ENCODE peak calls at places on chromosomes 12 and 14, in ten cellular contexts. H is endothelial cell; S is effector CD4-positive, alpha-beta T cell; K is activated CD4-positive, alpha-beta T cell treated with anti-CD3 and anti-CD28 coated beads for 48 hours; T is brain microvascular endothelial cell; R is pancreas; P is stimulated activated CD4-positive, alpha-beta T cell treated with anti-CD3 and anti-CD28 coated beads, TNF-alpha, amount 100 ng/mL, for 48 hours; L is trophoblast cell; U is stimulated activated CD8-positive, alpha-beta memory T cell treated with anti-CD3 and anti-CD28 coated beads, Interleukin-15, amount 100 ng/mL, for 48 hours; D is NCI-H510A. X is an unnamed sample.
A peak's percentile ranks its signal among the peaks of the same experiment; 100 is the strongest.

GRCh38 chr12:53726946-53727309 is 324 bp downstream of the CALCOCO1 start:
- DNase-seq in H (no peak), S (no peak), K (peak; percentile 39), T (no peak), R (no peak), P (no peak), L (peak; percentile 21), U (no peak), D (no peak), X (no peak)

GRCh38 chr14:25431211-25432076 is 381.5 kb upstream of the STXBP6 start:
- DNase-seq in H (peak; percentile 66), S (no peak), K (peak; percentile 4), T (no peak), R (no peak), P (no peak), L (peak; percentile 15), U (no peak), D (no peak), X (no peak)

GRCh38 chr12:4037747-4038312 is 164.6 kb upstream of the PARP11 start:
- DNase-seq in H (peak; percentile 34), S (no peak), K (no peak), T (peak; percentile 46), R (no peak), P (no peak), L (peak; percentile 88), U (no peak), D (no peak), X (no peak)

GRCh38 chr12:16610743-16611142 is 4.8 kb upstream of the LMO3 start:
- DNase-seq in H (no peak), S (no peak), K (no peak), T (no peak), R (no peak), P (no peak), L (no peak), U (no peak), D (no peak), X (no peak)

GRCh38 chr12:82694276-82694675 is 7.6 kb downstream of the TMTC2 start:
- DNase-seq in H (no peak), S (no peak), K (no peak), T (no peak), R (no peak), P (no peak), L (no peak), U (no peak), D (no peak), X (no peak)

GRCh38 chr12:19239046-19239445 is 109.5 kb downstream of the PLEKHA5 start:
- DNase-seq in H (no peak), S (no peak), K (no peak), T (no peak), R (no peak), P (no peak), L (no peak), U (no peak), D (no peak), X (no peak)

GRCh38 chr12:6205144-6205539 is 4.9 kb downstream of the CD9 start:
- DNase-seq in H (peak; percentile 49), S (no peak), K (no peak), T (no peak), R (no peak), P (no peak), L (no peak), U (no peak), D (no peak), X (no peak)

GRCh38 chr12:100794441-100795192 is at the start of gene ANO4:
- DNase-seq in H (no peak), S (no peak), K (no peak), T (no peak), R (no peak), P (no peak), L (no peak), U (no peak), D (no peak), X (no peak)